ENCODE peak calls at places on chromosomes 1 and 21, in four cellular contexts. A, B, D and N are unnamed samples.

GRCh38 chr21:8998946-8999681 is 1522.3 kb upstream of the TPTE start:
- DNase-seq in D (no peak), A (no peak), B (no peak), N (no peak)

GRCh38 chr1:34970829-34971228 is 14.3 kb downstream of the TMEM35B start:
- DNase-seq in A (no peak), D (no peak), B (no peak), N (no peak)

GRCh38 chr1:191895462-191896058 is 262.7 kb upstream of the RGS18 start:
- DNase-seq in A (no peak), B (no peak), D (no peak), N (no peak)

GRCh38 chr1:86119214-86119764 is 37.3 kb downstream of the COL24A1 start:
- DNase-seq in B (no peak), D (no peak), A (no peak), N (no peak)

GRCh38 chr1:78254517-78254916 is 208.8 kb downstream of the GIPC2 start:
- DNase-seq in B (peak; percentile 72), A (peak; percentile 31), D (no peak), N (peak; percentile 79)

GRCh38 chr1:89566761-89567174 is 42.1 kb downstream of the LRRC8B start:
- DNase-seq in B (no peak), A (peak; percentile 69), D (no peak), N (no peak)

GRCh38 chr1:19974822-19975416 is 4.5 kb downstream of the PLA2G2A start:
- DNase-seq in B (peak; percentile 49), D (peak; percentile 28), A (peak; percentile 77), N (peak; percentile 19)

GRCh38 chr1:959730-960039 is 629 bp upstream of the NOC2L start:
- DNase-seq in A (no peak), B (no peak), D (no peak), N (no peak)

GRCh38 chr1:156419863-156420208 is 50.8 kb downstream of the RHBG start:
- DNase-seq in B (no peak), A (no peak), D (no peak), N (no peak)

GRCh38 chr21:36239585-36239984 is 80.4 kb upstream of the MORC3 start:
- DNase-seq in B (no peak), D (no peak), A (no peak), N (no peak)

GRCh38 chr1:32920833-32921232 is 19.6 kb upstream of the TMEM54 start:
- DNase-seq in B (no peak), D (no peak), A (no peak), N (no peak)

GRCh38 chr1:41891403-41891896 is 27.3 kb downstream of the HIVEP3 start:
- DNase-seq in A (peak; percentile 73), B (no peak), D (no peak), N (no peak)

GRCh38 chr1:61318319-61319125 is 236.2 kb downstream of the NFIA start:
- DNase-seq in D (peak; percentile 21), B (peak; percentile 55), A (peak; percentile 81), N (peak; percentile 96)

GRCh38 chr1:189597083-189597482 is 880.6 kb downstream of the BRINP3 start:
- DNase-seq in A (no peak), D (no peak), B (no peak), N (no peak)

GRCh38 chr1:6100801-6101783 is 55.4 kb downstream of the KCNAB2 start:
- DNase-seq in B (no peak), D (no peak), A (no peak), N (no peak)

GRCh38 chr21:33027401-33028185 is 1.9 kb downstream of the OLIG2 start:
- DNase-seq in D (no peak), B (no peak), A (no peak), N (no peak)

GRCh38 chr21:37008705-37009104 is 2.2 kb downstream of the RIPPLY3 start:
- DNase-seq in B (no peak), D (no peak), A (no peak), N (no peak)

GRCh38 chr1:16122916-16123315 is 33.0 kb downstream of the EPHA2 start:
- DNase-seq in D (peak; percentile 88), B (peak; percentile 92), A (peak; percentile 95), N (peak; percentile 97)

GRCh38 chr21:30234643-30235042 is 18.7 kb upstream of the CLDN8 start:
- DNase-seq in A (peak; percentile 69), B (peak; percentile 20), D (no peak), N (peak; percentile 71)

GRCh38 chr1:33332881-33333280 is 12.0 kb upstream of the A3GALT2 start:
- DNase-seq in B (no peak), D (no peak), A (no peak), N (no peak)

GRCh38 chr1:178693368-178693767 is 31.7 kb upstream of the RALGPS2 start:
- DNase-seq in B (no peak), D (no peak), A (peak; percentile 25), N (no peak)

DNA sequence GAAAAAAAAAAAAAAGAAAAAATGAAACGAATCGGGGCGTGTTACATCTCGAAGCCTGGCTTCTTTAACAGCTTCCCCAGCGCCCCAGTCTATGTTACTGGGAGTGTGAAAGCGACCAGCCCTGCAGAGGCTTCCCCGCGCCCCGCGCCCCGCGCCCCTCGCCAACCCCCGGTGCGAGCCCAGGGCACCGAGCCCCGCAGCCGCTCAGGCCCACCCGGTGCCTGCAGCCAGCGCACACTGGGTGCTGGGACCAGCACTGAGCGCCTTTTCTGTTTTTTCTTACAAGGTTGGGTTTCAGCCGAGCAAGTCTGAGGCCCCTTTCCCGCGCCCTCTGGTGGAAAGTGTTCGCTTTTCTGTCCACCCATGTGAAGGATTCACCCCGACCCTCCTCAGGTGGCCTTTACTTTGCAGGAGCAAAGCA is 42.1 kb upstream of the ZNF496 start:
- DNase-seq in D (no peak), A (peak; percentile 62), B (no peak), N (no peak)
- H3K4me3 ChIP-seq in D (no peak overlapping the region), A (peak overlapping the region; percentile 44), B (peak overlapping the region; percentile 30), N (no peak overlapping the region)

GRCh38 chr1:165826565-165826964 is 849 bp upstream of the UCK2 start:
- DNase-seq in A (no peak), D (no peak), B (no peak), N (no peak)
- H3K4me3 ChIP-seq in A (no peak overlapping the region), D (peak overlapping the region; percentile 83), B (peak overlapping the region; percentile 66), N (peak overlapping the region; percentile 92)

GRCh38 chr1:92961131-92961895 is at the start of gene DIPK1A:
- DNase-seq in A (peak; percentile 78), D (no peak), B (peak; percentile 65), N (no peak)
- H3K4me3 ChIP-seq in A (peak within 1 kb of the TSS; percentile 66), D (peak within 1 kb of the TSS; percentile 79), B (peak within 1 kb of the TSS; percentile 81), N (peak within 1 kb of the TSS; percentile 74)

DNA sequence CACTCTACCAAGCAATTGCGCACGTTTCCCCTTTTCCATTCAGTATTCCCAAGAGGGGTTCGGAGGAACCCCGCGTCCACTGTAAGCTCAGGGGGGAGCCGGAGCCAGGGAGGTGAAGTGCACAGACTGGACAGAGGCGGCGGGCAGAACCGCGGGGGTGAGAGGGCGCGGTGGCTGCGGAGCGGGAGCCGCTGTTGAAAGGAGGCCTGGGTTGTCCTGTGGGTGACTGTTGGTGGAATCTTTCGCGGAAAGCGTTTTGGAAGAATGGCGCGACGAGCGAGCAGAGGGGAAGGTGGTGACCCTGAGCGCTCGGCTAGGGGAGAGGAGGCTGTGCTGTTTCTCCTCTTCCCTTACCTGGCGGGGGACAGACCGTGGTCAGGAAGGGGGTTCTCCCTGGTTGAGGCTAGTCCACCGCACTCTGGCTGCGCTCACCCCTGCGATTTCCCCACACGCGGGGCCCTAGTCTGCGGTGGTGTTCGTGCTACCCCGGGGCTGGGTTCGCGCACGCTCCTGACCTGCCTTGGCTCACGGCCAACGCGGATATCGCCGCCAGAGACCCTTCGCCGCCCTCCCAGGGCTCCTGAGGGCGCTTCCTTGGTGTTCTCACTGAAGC is 92.8 kb downstream of the PRKAB2 start:
- DNase-seq in D (no peak), B (no peak), A (no peak), N (no peak)
- H3K4me3 ChIP-seq in D (no peak overlapping the region), B (no peak overlapping the region), A (no peak overlapping the region), N (no peak overlapping the region)

GRCh38 chr1:28451011-28451410 is 54.8 kb upstream of the RCC1 start:
- DNase-seq in D (no peak), B (no peak), A (no peak), N (no peak)

GRCh38 chr1:28450561-28450960 is 55.3 kb upstream of the RCC1 start:
- DNase-seq in A (no peak), D (no peak), B (no peak), N (no peak)

GRCh38 chr1:28457678-28458077 is 48.2 kb upstream of the RCC1 start:
- DNase-seq in A (no peak), B (no peak), D (no peak), N (no peak)

GRCh38 chr1:28458237-28459228 is 47.3 kb upstream of the RCC1 start:
- DNase-seq in D (no peak), A (peak; percentile 3), B (no peak), N (no peak)

DNA sequence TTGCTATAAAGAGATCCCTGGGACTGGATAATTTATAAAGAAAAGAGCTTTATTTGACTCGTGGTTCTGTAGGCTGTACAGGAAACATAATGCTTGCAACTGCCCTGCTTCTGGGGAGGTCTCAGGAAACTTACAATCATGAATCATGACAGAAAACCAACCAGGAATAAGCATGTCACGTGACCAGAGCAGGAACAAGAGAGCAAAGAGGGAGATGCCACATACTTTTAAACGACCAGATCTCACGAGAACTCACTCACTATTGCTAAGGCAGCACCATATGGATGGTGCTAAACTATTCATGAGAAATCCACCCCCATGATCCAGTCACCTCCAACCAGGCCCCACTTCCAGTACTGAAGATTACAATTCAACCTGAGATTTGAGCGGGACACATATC is 49.8 kb upstream of the RCC1 start:
- DNase-seq in A (peak; percentile 90), D (peak; percentile 46), B (peak; percentile 59), N (peak; percentile 34)
- H3K4me3 ChIP-seq in A (no peak overlapping the region), D (no peak overlapping the region), B (no peak overlapping the region), N (no peak overlapping the region)

GRCh38 chr21:45644041-45644906 is 749 bp downstream of the PCBP3 start:
- DNase-seq in A (no peak), D (no peak), B (no peak), N (no peak)

GRCh38 chr21:45642122-45642813 is 1.3 kb upstream of the PCBP3 start:
- DNase-seq in A (no peak), D (no peak), B (no peak), N (no peak)

GRCh38 chr21:45640888-45641479 is 2.5 kb upstream of the PCBP3 start:
- DNase-seq in A (peak; percentile 81), B (peak; percentile 53), D (no peak), N (no peak)

GRCh38 chr21:45641480-45642035 is 2.0 kb upstream of the PCBP3 start:
- DNase-seq in B (no peak), D (no peak), A (no peak), N (no peak)

GRCh38 chr21:45643021-45643980 is at the start of gene PCBP3:
- DNase-seq in D (no peak), A (peak; percentile 98), B (peak; percentile 89), N (peak; percentile 89)
- H3K4me3 ChIP-seq in D (peak within 1 kb of the TSS; percentile 57), A (peak within 1 kb of the TSS; percentile 62), B (peak within 1 kb of the TSS; percentile 28), N (peak within 1 kb of the TSS; percentile 62)